ENCODE peak calls at places on chromosomes 12 and 14, in nine cellular contexts. One of them, this sample, is unnamed.

GRCh38 chr12:115341442-115341841 is 657.5 kb upstream of the TBX3 start:
- DNase-seq in suprapubic skin: peak; percentile 94
- DNase-seq in left lung: no peak
- DNase-seq in CD8-positive, alpha-beta memory T cell: no peak
- DNase-seq in left ventricle myocardium inferior: peak; percentile 53
- DNase-seq in IMR-90: peak; percentile 100
- DNase-seq in cardiac muscle cell: no peak
- DNase-seq in breast epithelium: peak; percentile 63
- DNase-seq in mucosa of descending colon: peak; percentile 27
- DNase-seq in this sample: no peak

GRCh38 chr14:87829543-87829942 is 163.4 kb downstream of the GALC start:
- DNase-seq in IMR-90: no peak
- DNase-seq in CD8-positive, alpha-beta memory T cell: no peak
- DNase-seq in left ventricle myocardium inferior: no peak
- DNase-seq in cardiac muscle cell: no peak
- DNase-seq in mucosa of descending colon: no peak
- DNase-seq in left lung: no peak
- DNase-seq in breast epithelium: no peak
- DNase-seq in suprapubic skin: no peak
- DNase-seq in this sample: no peak

GRCh38 chr14:70665448-70666363 is 24.0 kb downstream of the TTC9 start:
- DNase-seq in breast epithelium: peak; percentile 90
- DNase-seq in mucosa of descending colon: peak; percentile 71
- DNase-seq in left lung: no peak
- DNase-seq in CD8-positive, alpha-beta memory T cell: no peak
- DNase-seq in IMR-90: no peak
- DNase-seq in left ventricle myocardium inferior: no peak
- DNase-seq in cardiac muscle cell: no peak
- DNase-seq in suprapubic skin: peak; percentile 72
- DNase-seq in this sample: peak; percentile 82

GRCh38 chr14:103733651-103734050 is 18.0 kb downstream of the ZFYVE21 start:
- DNase-seq in suprapubic skin: peak; percentile 59
- DNase-seq in IMR-90: no peak
- DNase-seq in cardiac muscle cell: no peak
- DNase-seq in CD8-positive, alpha-beta memory T cell: no peak
- DNase-seq in mucosa of descending colon: no peak
- DNase-seq in breast epithelium: no peak
- DNase-seq in left lung: peak; percentile 58
- DNase-seq in left ventricle myocardium inferior: no peak
- DNase-seq in this sample: no peak

GRCh38 chr12:65721541-65722190 is 102.6 kb upstream of the HMGA2 start:
- DNase-seq in suprapubic skin: no peak
- DNase-seq in IMR-90: no peak
- DNase-seq in left ventricle myocardium inferior: no peak
- DNase-seq in breast epithelium: no peak
- DNase-seq in mucosa of descending colon: no peak
- DNase-seq in CD8-positive, alpha-beta memory T cell: no peak
- DNase-seq in left lung: no peak
- DNase-seq in cardiac muscle cell: no peak
- DNase-seq in this sample: no peak

GRCh38 chr14:89681086-89682018 is 264.3 kb upstream of the FOXN3 start:
- DNase-seq in left lung: no peak
- DNase-seq in breast epithelium: no peak
- DNase-seq in left ventricle myocardium inferior: no peak
- DNase-seq in mucosa of descending colon: no peak
- DNase-seq in CD8-positive, alpha-beta memory T cell: no peak
- DNase-seq in IMR-90: no peak
- DNase-seq in suprapubic skin: no peak
- DNase-seq in cardiac muscle cell: no peak
- DNase-seq in this sample: no peak

GRCh38 chr14:32711103-32711680 is 227.5 kb upstream of the NPAS3 start:
- DNase-seq in suprapubic skin: no peak
- DNase-seq in CD8-positive, alpha-beta memory T cell: no peak
- DNase-seq in breast epithelium: no peak
- DNase-seq in IMR-90: peak; percentile 14
- DNase-seq in mucosa of descending colon: no peak
- DNase-seq in left ventricle myocardium inferior: no peak
- DNase-seq in left lung: no peak
- DNase-seq in cardiac muscle cell: peak; percentile 69
- DNase-seq in this sample: no peak

GRCh38 chr14:63956326-63956725 is 103.5 kb downstream of the SYNE2 start:
- DNase-seq in cardiac muscle cell: no peak
- DNase-seq in mucosa of descending colon: no peak
- DNase-seq in IMR-90: peak; percentile 63
- DNase-seq in breast epithelium: no peak
- DNase-seq in suprapubic skin: no peak
- DNase-seq in CD8-positive, alpha-beta memory T cell: no peak
- DNase-seq in left ventricle myocardium inferior: no peak
- DNase-seq in left lung: no peak
- DNase-seq in this sample: no peak

GRCh38 chr12:32437095-32437515 is 37.7 kb downstream of the FGD4 start:
- DNase-seq in mucosa of descending colon: no peak
- DNase-seq in left ventricle myocardium inferior: no peak
- DNase-seq in cardiac muscle cell: no peak
- DNase-seq in IMR-90: peak; percentile 92
- DNase-seq in breast epithelium: no peak
- DNase-seq in CD8-positive, alpha-beta memory T cell: no peak
- DNase-seq in suprapubic skin: no peak
- DNase-seq in left lung: no peak
- DNase-seq in this sample: no peak

GRCh38 chr14:73741876-73742519 is 27.8 kb upstream of the PNMA1 start:
- DNase-seq in suprapubic skin: peak; percentile 69
- DNase-seq in cardiac muscle cell: no peak
- DNase-seq in CD8-positive, alpha-beta memory T cell: no peak
- DNase-seq in breast epithelium: no peak
- DNase-seq in left ventricle myocardium inferior: no peak
- DNase-seq in left lung: no peak
- DNase-seq in mucosa of descending colon: peak; percentile 62
- DNase-seq in IMR-90: no peak
- DNase-seq in this sample: no peak

GRCh38 chr12:26112703-26113147 is 12.1 kb downstream of the BHLHE41 start:
- DNase-seq in left ventricle myocardium inferior: no peak
- DNase-seq in cardiac muscle cell: no peak
- DNase-seq in IMR-90: peak; percentile 22
- DNase-seq in CD8-positive, alpha-beta memory T cell: no peak
- DNase-seq in left lung: no peak
- DNase-seq in breast epithelium: no peak
- DNase-seq in mucosa of descending colon: no peak
- DNase-seq in suprapubic skin: no peak
- DNase-seq in this sample: no peak

GRCh38 chr12:41151789-41152188 is 36.3 kb upstream of the PDZRN4 start:
- DNase-seq in suprapubic skin: no peak
- DNase-seq in left ventricle myocardium inferior: no peak
- DNase-seq in breast epithelium: no peak
- DNase-seq in left lung: no peak
- DNase-seq in cardiac muscle cell: no peak
- DNase-seq in mucosa of descending colon: no peak
- DNase-seq in CD8-positive, alpha-beta memory T cell: no peak
- DNase-seq in IMR-90: no peak
- DNase-seq in this sample: no peak

GRCh38 chr14:105602799-105603763 is 76.7 kb downstream of the TMEM121 start:
- DNase-seq in mucosa of descending colon: no peak
- DNase-seq in breast epithelium: peak; percentile 51
- DNase-seq in suprapubic skin: peak; percentile 40
- DNase-seq in cardiac muscle cell: no peak
- DNase-seq in left ventricle myocardium inferior: no peak
- DNase-seq in CD8-positive, alpha-beta memory T cell: no peak
- DNase-seq in IMR-90: no peak
- DNase-seq in left lung: peak; percentile 59
- DNase-seq in this sample: peak; percentile 44

GRCh38 chr14:88729159-88729558 is 63.6 kb downstream of the EML5 start:
- DNase-seq in left ventricle myocardium inferior: no peak
- DNase-seq in breast epithelium: no peak
- DNase-seq in suprapubic skin: no peak
- DNase-seq in mucosa of descending colon: no peak
- DNase-seq in left lung: no peak
- DNase-seq in CD8-positive, alpha-beta memory T cell: no peak
- DNase-seq in IMR-90: peak; percentile 4
- DNase-seq in cardiac muscle cell: no peak
- DNase-seq in this sample: no peak

GRCh38 chr12:108505121-108505520 is 10.0 kb upstream of the FICD start:
- DNase-seq in IMR-90: no peak
- DNase-seq in suprapubic skin: no peak
- DNase-seq in breast epithelium: no peak
- DNase-seq in CD8-positive, alpha-beta memory T cell: no peak
- DNase-seq in mucosa of descending colon: no peak
- DNase-seq in cardiac muscle cell: no peak
- DNase-seq in left lung: no peak
- DNase-seq in left ventricle myocardium inferior: no peak
- DNase-seq in this sample: no peak

GRCh38 chr12:47102845-47103666 is 23.3 kb upstream of the AMIGO2 start:
- DNase-seq in left ventricle myocardium inferior: no peak
- DNase-seq in breast epithelium: no peak
- DNase-seq in cardiac muscle cell: no peak
- DNase-seq in left lung: no peak
- DNase-seq in suprapubic skin: no peak
- DNase-seq in CD8-positive, alpha-beta memory T cell: no peak
- DNase-seq in mucosa of descending colon: no peak
- DNase-seq in IMR-90: peak; percentile 95
- DNase-seq in this sample: no peak

GRCh38 chr14:95818581-95818980 is 58.1 kb upstream of the TUNAR start:
- DNase-seq in left ventricle myocardium inferior: no peak
- DNase-seq in breast epithelium: no peak
- DNase-seq in IMR-90: no peak
- DNase-seq in left lung: no peak
- DNase-seq in cardiac muscle cell: no peak
- DNase-seq in suprapubic skin: no peak
- DNase-seq in mucosa of descending colon: no peak
- DNase-seq in CD8-positive, alpha-beta memory T cell: no peak
- DNase-seq in this sample: no peak

GRCh38 chr12:62533087-62533754 is 66.6 kb downstream of the MON2 start:
- DNase-seq in breast epithelium: no peak
- DNase-seq in mucosa of descending colon: no peak
- DNase-seq in suprapubic skin: no peak
- DNase-seq in left lung: no peak
- DNase-seq in IMR-90: no peak
- DNase-seq in CD8-positive, alpha-beta memory T cell: no peak
- DNase-seq in left ventricle myocardium inferior: no peak
- DNase-seq in cardiac muscle cell: no peak
- DNase-seq in this sample: no peak

GRCh38 chr12:66898700-66899469 is 220.0 kb upstream of the GRIP1 start:
- DNase-seq in suprapubic skin: no peak
- DNase-seq in mucosa of descending colon: no peak
- DNase-seq in left lung: no peak
- DNase-seq in left ventricle myocardium inferior: no peak
- DNase-seq in IMR-90: no peak
- DNase-seq in CD8-positive, alpha-beta memory T cell: no peak
- DNase-seq in breast epithelium: no peak
- DNase-seq in cardiac muscle cell: no peak
- DNase-seq in this sample: no peak

GRCh38 chr12:131795688-131796410 is 32.3 kb upstream of the MMP17 start:
- DNase-seq in CD8-positive, alpha-beta memory T cell: no peak
- DNase-seq in mucosa of descending colon: no peak
- DNase-seq in suprapubic skin: no peak
- DNase-seq in breast epithelium: no peak
- DNase-seq in cardiac muscle cell: no peak
- DNase-seq in IMR-90: no peak
- DNase-seq in left lung: no peak
- DNase-seq in left ventricle myocardium inferior: no peak
- DNase-seq in this sample: no peak

DNA sequence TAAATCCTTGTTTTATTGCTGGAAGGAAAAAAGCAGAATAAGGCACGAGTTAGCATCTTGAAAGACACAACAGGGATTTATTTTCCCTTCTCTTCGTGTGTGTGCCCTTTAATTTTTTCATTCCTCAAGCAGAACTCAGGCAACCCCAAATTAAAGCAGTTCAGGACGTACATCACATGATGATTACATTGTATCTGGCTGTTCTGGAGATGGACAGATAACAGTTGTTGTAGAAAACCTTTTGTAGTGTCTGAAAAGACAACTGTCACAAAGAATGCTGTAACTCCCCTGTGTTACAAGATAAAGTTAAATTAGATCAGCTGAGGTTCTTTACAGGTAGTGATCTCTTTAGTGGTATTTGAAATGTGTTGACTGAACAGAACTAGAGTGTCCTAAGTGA is 58.4 kb downstream of the TMTC2 start:
- DNase-seq in cardiac muscle cell: no peak
- DNase-seq in mucosa of descending colon: no peak
- DNase-seq in left lung: no peak
- DNase-seq in CD8-positive, alpha-beta memory T cell: no peak
- DNase-seq in breast epithelium: no peak
- DNase-seq in suprapubic skin: no peak
- DNase-seq in IMR-90: no peak
- DNase-seq in left ventricle myocardium inferior: no peak
- DNase-seq in this sample: no peak
- H3K36me3 ChIP-seq in cardiac muscle cell: no peaks in the 10 kb centered on the region
- H3K36me3 ChIP-seq in mucosa of descending colon: no peaks in the 10 kb centered on the region
- H3K36me3 ChIP-seq in left lung: no peaks in the 10 kb centered on the region
- H3K36me3 ChIP-seq in CD8-positive, alpha-beta memory T cell: no peaks in the 10 kb centered on the region
- H3K36me3 ChIP-seq in breast epithelium: no peaks in the 10 kb centered on the region
- H3K36me3 ChIP-seq in suprapubic skin: no peaks in the 10 kb centered on the region
- H3K36me3 ChIP-seq in IMR-90: no peaks in the 10 kb centered on the region
- H3K36me3 ChIP-seq in left ventricle myocardium inferior: no peaks in the 10 kb centered on the region
- H3K36me3 ChIP-seq in this sample: no peaks in the 10 kb centered on the region

DNA sequence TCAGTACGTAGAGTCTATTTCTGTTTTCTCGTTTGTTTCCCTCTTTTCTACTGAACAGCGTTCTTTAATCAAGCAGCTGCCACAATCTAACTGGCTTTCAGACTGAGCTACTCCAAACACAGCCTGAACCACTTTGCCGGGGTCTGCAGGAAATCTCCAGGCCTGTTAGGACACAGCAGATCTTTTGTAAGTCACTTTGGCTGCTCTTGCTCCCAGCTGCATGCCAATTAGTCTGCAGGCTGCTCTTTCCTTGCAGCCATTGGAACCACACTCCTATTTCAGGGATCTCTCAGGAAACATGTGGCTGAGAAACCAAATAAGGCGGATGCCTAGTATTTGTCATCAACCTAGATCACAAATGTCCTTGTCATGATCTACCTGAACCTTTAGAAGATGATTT is 73.6 kb downstream of the TMTC1 start:
- DNase-seq in mucosa of descending colon: no peak
- DNase-seq in breast epithelium: no peak
- DNase-seq in left lung: no peak
- DNase-seq in IMR-90: no peak
- DNase-seq in cardiac muscle cell: peak; percentile 71
- DNase-seq in suprapubic skin: no peak
- DNase-seq in CD8-positive, alpha-beta memory T cell: no peak
- DNase-seq in left ventricle myocardium inferior: peak; percentile 39
- DNase-seq in this sample: no peak
- H3K4me3 ChIP-seq in mucosa of descending colon: no peak overlapping the region
- H3K4me3 ChIP-seq in breast epithelium: no peak overlapping the region
- H3K4me3 ChIP-seq in left lung: no peak overlapping the region
- H3K4me3 ChIP-seq in IMR-90: no peak overlapping the region
- H3K4me3 ChIP-seq in cardiac muscle cell: no peak overlapping the region
- H3K4me3 ChIP-seq in suprapubic skin: no peak overlapping the region
- H3K4me3 ChIP-seq in CD8-positive, alpha-beta memory T cell: no peak overlapping the region
- H3K4me3 ChIP-seq in left ventricle myocardium inferior: peak overlapping the region; percentile 8
- H3K4me3 ChIP-seq in this sample: no peak overlapping the region

GRCh38 chr14:20794644-20795369 is 7.8 kb downstream of the RNASE1 start:
- DNase-seq in CD8-positive, alpha-beta memory T cell: no peak
- DNase-seq in breast epithelium: no peak
- DNase-seq in IMR-90: no peak
- DNase-seq in suprapubic skin: no peak
- DNase-seq in left lung: no peak
- DNase-seq in left ventricle myocardium inferior: no peak
- DNase-seq in cardiac muscle cell: no peak
- DNase-seq in mucosa of descending colon: no peak
- DNase-seq in this sample: no peak
- H3K36me3 ChIP-seq in CD8-positive, alpha-beta memory T cell: no peaks in the 10 kb centered on the region
- H3K36me3 ChIP-seq in breast epithelium: no peaks in the 10 kb centered on the region
- H3K36me3 ChIP-seq in IMR-90: no peaks in the 10 kb centered on the region
- H3K36me3 ChIP-seq in suprapubic skin: no peaks in the 10 kb centered on the region
- H3K36me3 ChIP-seq in left lung: no peaks in the 10 kb centered on the region
- H3K36me3 ChIP-seq in left ventricle myocardium inferior: no peaks in the 10 kb centered on the region
- H3K36me3 ChIP-seq in cardiac muscle cell: no peaks in the 10 kb centered on the region
- H3K36me3 ChIP-seq in mucosa of descending colon: no peaks in the 10 kb centered on the region
- H3K36me3 ChIP-seq in this sample: no peaks in the 10 kb centered on the region

GRCh38 chr14:68797180-68797670 is 4.4 kb upstream of the ZFP36L1 start:
- DNase-seq in left ventricle myocardium inferior: no peak
- DNase-seq in left lung: no peak
- DNase-seq in cardiac muscle cell: peak; percentile 55
- DNase-seq in suprapubic skin: no peak
- DNase-seq in IMR-90: no peak
- DNase-seq in CD8-positive, alpha-beta memory T cell: no peak
- DNase-seq in mucosa of descending colon: no peak
- DNase-seq in breast epithelium: no peak
- DNase-seq in this sample: no peak
- H3K4me3 ChIP-seq in left ventricle myocardium inferior: no peak overlapping the region
- H3K4me3 ChIP-seq in left lung: no peak overlapping the region
- H3K4me3 ChIP-seq in cardiac muscle cell: no peak overlapping the region
- H3K4me3 ChIP-seq in suprapubic skin: no peak overlapping the region
- H3K4me3 ChIP-seq in IMR-90: no peak overlapping the region
- H3K4me3 ChIP-seq in CD8-positive, alpha-beta memory T cell: no peak overlapping the region
- H3K4me3 ChIP-seq in mucosa of descending colon: no peak overlapping the region
- H3K4me3 ChIP-seq in breast epithelium: no peak overlapping the region
- H3K4me3 ChIP-seq in this sample: no peak overlapping the region